ENCODE peak calls at places on chromosome 4, in six cellular contexts. S is heart left ventricle, R is uterus, J is esophagus squamous epithelium, B is upper lobe of left lung, N is right lobe of liver. E is an unnamed sample. For H3K4me1, the result is how much of the 10 kb centered on the place peaks cover.

GRCh38 chr4:8352368-8353157 is 83.0 kb downstream of the HTRA3 start:
- DNase-seq in N (no peak), S (peak), B (peak), J (no peak), R (peak), E (peak)

GRCh38 chr4:61555789-61556188 is 355.7 kb downstream of the ADGRL3 start:
- DNase-seq in S (no peak), R (peak), B (no peak), J (no peak), N (no peak), E (peak)

GRCh38 chr4:35105486-35105885 is 1138.8 kb downstream of the ARAP2 start:
- DNase-seq in B (no peak), R (no peak), S (no peak), J (no peak), N (no peak), E (no peak)

GRCh38 chr4:120815361-120815760 is 107.2 kb downstream of the PRDM5 start:
- DNase-seq in S (no peak), R (no peak), J (no peak), B (no peak), N (no peak), E (no peak)

GRCh38 chr4:113686950-113687718 is 74.4 kb downstream of the CAMK2D start:
- DNase-seq in S (no peak), J (no peak), R (no peak), N (no peak), B (no peak), E (no peak)

GRCh38 chr4:151953286-151953685 is 192.5 kb upstream of the GATB start:
- DNase-seq in J (no peak), B (no peak), N (no peak), R (no peak), S (no peak), E (no peak)

GRCh38 chr4:172865103-172865502 is 303.5 kb upstream of the GALNT7 start:
- DNase-seq in N (no peak), R (no peak), B (no peak), J (no peak), S (no peak), E (no peak)

GRCh38 chr4:20506827-20507226 is 193.4 kb upstream of the PACRGL start:
- DNase-seq in N (no peak), J (no peak), S (no peak), B (no peak), R (no peak), E (no peak)

GRCh38 chr4:120995611-120996010 is 73.1 kb upstream of the PRDM5 start:
- DNase-seq in J (no peak), S (no peak), B (no peak), R (no peak), N (no peak), E (no peak)

GRCh38 chr4:74258949-74259348 is 49.3 kb upstream of the EPGN start:
- DNase-seq in J (no peak), R (no peak), N (no peak), S (peak), B (no peak), E (peak)

GRCh38 chr4:43457866-43458265 is 565.4 kb downstream of the GRXCR1 start:
- DNase-seq in B (no peak), R (no peak), S (no peak), J (no peak), N (no peak), E (no peak)

GRCh38 chr4:17376205-17376604 is 135.7 kb downstream of the QDPR start:
- DNase-seq in N (no peak), B (no peak), J (no peak), S (no peak), R (no peak), E (no peak)

GRCh38 chr4:140790765-140791164 is 34.6 kb upstream of the TBC1D9 start:
- DNase-seq in R (no peak), N (no peak), S (peak), J (no peak), B (peak), E (peak)

GRCh38 chr4:97627785-97628184 is 515.5 kb downstream of the STPG2 start:
- DNase-seq in B (no peak), J (no peak), R (no peak), S (no peak), N (no peak), E (no peak)

GRCh38 chr4:136319789-136320470 is 1212.4 kb downstream of the PCDH18 start:
- DNase-seq in R (no peak), S (no peak), B (no peak), J (no peak), N (no peak), E (no peak)

GRCh38 chr4:7043521-7044414 is 596 bp downstream of the TADA2B start:
- DNase-seq in J (no peak), S (no peak), R (peak), B (peak), N (peak), E (peak)
- TF ChIP-seq POLR2A in J (no peak), S (no peak), R (no peak), B (no peak), N (peak), E (peak)

DNA sequence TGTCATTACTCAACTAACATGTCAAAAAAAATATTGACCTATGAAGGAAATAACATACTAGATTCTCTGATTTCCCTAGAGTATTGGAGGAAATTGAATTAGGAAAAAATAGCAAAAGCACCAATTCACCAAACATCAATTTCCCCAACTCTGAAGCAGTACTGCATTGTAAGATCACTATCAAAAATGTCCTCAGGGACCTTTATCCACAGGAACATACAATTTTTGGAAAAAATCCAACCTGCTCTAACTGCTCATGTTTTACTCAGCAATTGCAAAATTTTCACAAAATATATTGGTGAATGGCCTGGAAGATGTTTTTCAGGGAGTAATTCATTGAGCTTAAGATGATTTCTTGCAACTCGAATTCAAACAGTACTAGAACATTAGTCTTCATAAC is 239.0 kb upstream of the GIMD1 start:
- DNase-seq in R (no peak), B (no peak), N (no peak), J (no peak), S (no peak), E (no peak)
- H3K27ac ChIP-seq in R (no peak), B (no peak), N (no peak), J (no peak), S (no peak), E (no peak)

DNA sequence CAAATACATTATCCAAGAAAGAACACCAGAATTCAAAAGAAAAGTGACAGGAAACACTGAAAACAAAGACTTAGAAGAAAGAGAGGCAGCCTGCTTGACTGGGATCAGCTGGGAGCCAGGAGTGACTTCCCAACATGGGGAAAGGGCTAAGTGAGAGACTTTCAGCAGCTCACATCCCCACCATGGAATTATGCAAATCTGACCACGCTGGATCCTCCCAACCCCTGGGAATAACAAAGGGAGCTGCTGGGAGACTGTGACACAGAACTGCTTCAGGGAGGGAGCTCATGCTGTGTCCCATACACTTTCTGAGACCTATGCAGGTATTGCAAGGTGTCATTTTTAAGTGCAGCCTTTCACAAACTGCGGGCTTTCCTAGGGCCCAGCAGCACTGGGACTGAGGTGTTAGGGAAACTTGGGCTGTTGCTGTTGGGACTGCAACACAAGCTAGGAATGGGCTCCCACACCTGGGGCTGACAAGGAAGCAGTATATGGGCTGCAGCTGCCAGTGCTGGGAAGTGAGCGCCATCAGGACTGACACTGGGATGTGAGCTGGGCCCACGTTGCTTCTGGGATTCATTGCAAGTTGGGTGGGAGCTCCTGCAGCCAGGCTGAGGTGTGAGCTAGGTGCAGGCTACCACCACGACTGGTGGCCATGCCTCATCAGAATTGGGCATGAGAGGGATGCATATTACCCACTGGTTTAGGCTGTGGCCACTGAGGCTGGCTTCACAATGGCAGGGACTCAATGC is 139.1 kb downstream of the KDR start:
- DNase-seq in N (no peak), R (no peak), J (no peak), S (no peak), B (no peak), E (no peak)
- H3K4me1 ChIP-seq in N (under half), R (under half), J (under half), S (under half), B (under half), E (under half)

GRCh38 chr4:186930024-186930423 is 206.4 kb upstream of the FAT1 start:
- DNase-seq in R (no peak), B (no peak), N (no peak), J (no peak), S (no peak), E (no peak)
- TF ChIP-seq POLR2A in R (no peak), B (no peak), N (no peak), J (no peak), S (no peak), E (no peak)

GRCh38 chr4:174055344-174055743 is 228.1 kb downstream of the FBXO8 start:
- DNase-seq in R (no peak), S (no peak), B (no peak), J (no peak), N (no peak), E (no peak)

GRCh38 chr4:174053895-174054294 is 229.6 kb downstream of the FBXO8 start:
- DNase-seq in N (no peak), J (no peak), R (no peak), B (no peak), S (no peak), E (no peak)

GRCh38 chr4:174056959-174057358 is 226.5 kb downstream of the FBXO8 start:
- DNase-seq in B (no peak), S (no peak), J (no peak), N (no peak), R (no peak), E (no peak)

GRCh38 chr4:174061026-174061425 is 222.4 kb downstream of the FBXO8 start:
- DNase-seq in N (no peak), S (no peak), B (no peak), J (no peak), R (no peak), E (no peak)

GRCh38 chr4:174058846-174059245 is 224.6 kb downstream of the FBXO8 start:
- DNase-seq in J (no peak), N (no peak), S (no peak), B (no peak), R (no peak), E (no peak)
- H3K27ac ChIP-seq in J (no peak), N (no peak), S (no peak), B (no peak), R (no peak), E (no peak)

DNA sequence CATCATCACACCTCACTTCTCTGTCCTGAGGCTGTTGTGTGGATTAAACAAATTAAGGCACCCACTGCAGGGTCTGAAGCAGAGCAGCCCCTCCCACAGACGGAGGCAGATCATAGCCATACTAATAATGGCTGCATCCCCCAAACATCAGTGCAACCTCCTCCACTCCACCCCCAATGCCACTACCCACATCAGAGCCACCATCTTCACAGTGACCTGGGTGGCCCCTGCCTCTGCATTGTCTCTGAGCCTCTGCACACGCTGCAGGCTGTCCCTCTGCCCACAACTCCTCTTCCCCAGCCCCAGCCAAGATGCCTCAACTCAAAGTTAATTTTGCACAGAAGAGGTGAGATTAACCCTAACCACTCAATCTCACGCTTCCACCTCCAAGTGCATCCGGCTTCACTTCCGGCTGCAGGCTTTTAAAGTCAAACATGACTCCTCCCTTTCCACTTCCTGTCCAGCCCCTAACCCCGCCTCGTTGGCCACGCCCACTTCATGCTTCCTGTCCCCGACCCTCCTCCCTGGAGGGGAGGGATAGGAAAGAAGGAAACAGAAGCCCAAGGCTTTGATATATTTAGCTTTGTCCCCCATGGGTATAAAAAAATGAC is 22.7 kb downstream of the JAKMIP1 start:
- DNase-seq in N (no peak), R (no peak), B (no peak), S (no peak), J (no peak), E (no peak)
- H3K4me1 ChIP-seq in N (under half), R (under half), B (under half), S (under half), J (under half), E (under half)